ENCODE peak calls at places on chromosomes 16 and 17, in five cellular contexts. Y is NB4, T is body of pancreas, I is H9, C is lower leg skin. O is an unnamed sample.

GRCh38 chr17:67160791-67161190 is 84.2 kb downstream of the HELZ start:
- DNase-seq in I (no peak), C (no peak), T (no peak), Y (no peak), O (no peak)

GRCh38 chr17:45019177-45019711 is 32.2 kb downstream of the DCAKD start:
- DNase-seq in Y (peak; percentile 59), T (peak; percentile 68), I (no peak), C (no peak), O (peak; percentile 44)

GRCh38 chr17:73338050-73338491 is 26.3 kb upstream of the CDC42EP4 start:
- DNase-seq in Y (no peak), T (no peak), C (peak; percentile 90), I (no peak), O (no peak)

GRCh38 chr17:74491645-74492044 is 25.2 kb downstream of the CD300A start:
- DNase-seq in C (peak; percentile 60), Y (peak; percentile 44), I (peak; percentile 14), T (no peak), O (no peak)

GRCh38 chr17:61362396-61362795 is 37.2 kb upstream of the TBX2 start:
- DNase-seq in I (no peak), Y (no peak), C (no peak), T (no peak), O (no peak)

GRCh38 chr17:74444406-74444805 is 12.5 kb downstream of the GPRC5C start:
- DNase-seq in T (peak; percentile 59), I (peak; percentile 68), Y (no peak), C (no peak), O (peak; percentile 38)

GRCh38 chr17:81523139-81524062 is 4.8 kb upstream of the FSCN2 start:
- DNase-seq in Y (peak; percentile 57), C (no peak), I (peak; percentile 89), T (no peak), O (peak; percentile 42)

GRCh38 chr16:80751167-80751566 is 53.2 kb downstream of the CDYL2 start:
- DNase-seq in Y (no peak), T (no peak), C (no peak), I (no peak), O (peak; percentile 83)

GRCh38 chr16:4991754-4992153 is 33.6 kb downstream of the SEC14L5 start:
- DNase-seq in C (no peak), T (no peak), I (no peak), Y (no peak), O (no peak)

GRCh38 chr16:85557976-85558589 is 55.0 kb upstream of the GSE1 start:
- DNase-seq in I (no peak), T (peak; percentile 68), C (no peak), Y (no peak), O (no peak)

GRCh38 chr16:71700822-71701221 is 23.7 kb downstream of the PHLPP2 start:
- DNase-seq in C (no peak), I (no peak), Y (no peak), T (no peak), O (no peak)

GRCh38 chr16:15644306-15644961 is 1.5 kb upstream of the MARF1 start:
- DNase-seq in Y (no peak), I (no peak), T (no peak), C (no peak), O (no peak)

GRCh38 chr16:29007865-29008593 is 23.2 kb downstream of the LAT start:
- DNase-seq in C (no peak), Y (peak; percentile 65), I (no peak), T (no peak), O (peak; percentile 78)

GRCh38 chr16:84548971-84549844 is 44.7 kb upstream of the MEAK7 start:
- DNase-seq in I (no peak), T (no peak), C (no peak), Y (peak; percentile 75), O (no peak)

GRCh38 chr16:58684354-58685083 is at the start of gene SLC38A7:
- DNase-seq in I (peak; percentile 91), C (peak; percentile 97), T (peak; percentile 88), Y (peak; percentile 82), O (peak; percentile 85)

GRCh38 chr17:42783062-42783777 is 2.8 kb downstream of the WNK4 start:
- DNase-seq in I (no peak), Y (no peak), T (no peak), C (no peak), O (peak; percentile 86)

GRCh38 chr17:80738406-80738805 is 193.8 kb downstream of the RPTOR start:
- DNase-seq in T (no peak), Y (peak; percentile 90), I (no peak), C (no peak), O (no peak)

GRCh38 chr16:78184554-78185183 is 85.2 kb downstream of the WWOX start:
- DNase-seq in Y (no peak), C (no peak), I (no peak), T (no peak), O (no peak)

GRCh38 chr17:34633351-34633750 is 54.0 kb downstream of the TMEM132E start:
- DNase-seq in C (no peak), Y (no peak), T (peak; percentile 18), I (peak; percentile 78), O (no peak)

GRCh38 chr17:14688134-14688533 is 387.3 kb downstream of the HS3ST3B1 start:
- DNase-seq in C (no peak), T (no peak), Y (peak; percentile 26), I (no peak), O (no peak)
- TF ChIP-seq CTCF in C (no peak), T (no peak), Y (no peak), I (peak; percentile 59), O (peak; percentile 6)

GRCh38 chr16:10256855-10257641 is 74.8 kb upstream of the GRIN2A start:
- DNase-seq in Y (peak; percentile 43), C (no peak), T (peak; percentile 55), I (peak; percentile 75), O (peak; percentile 1)
- TF ChIP-seq CTCF in Y (peak; percentile 51), C (peak; percentile 36), T (peak; percentile 64), I (peak; percentile 71), O (peak; percentile 40)

GRCh38 chr16:11253009-11253994 is 2.7 kb downstream of the SOCS1 start:
- DNase-seq in I (no peak), T (no peak), Y (peak; percentile 61), C (no peak), O (no peak)

GRCh38 chr16:11256657-11257130 is 690 bp upstream of the SOCS1 start:
- DNase-seq in T (peak; percentile 66), Y (no peak), C (peak; percentile 92), I (peak; percentile 57), O (peak; percentile 33)

GRCh38 chr16:11255737-11256656 is at the start of gene SOCS1:
- DNase-seq in C (peak; percentile 96), I (peak; percentile 86), Y (peak; percentile 86), T (peak; percentile 88), O (peak; percentile 90)

GRCh38 chr16:11253995-11254912 is 1.8 kb downstream of the SOCS1 start:
- DNase-seq in I (no peak), C (no peak), Y (peak; percentile 75), T (no peak), O (no peak)

DNA sequence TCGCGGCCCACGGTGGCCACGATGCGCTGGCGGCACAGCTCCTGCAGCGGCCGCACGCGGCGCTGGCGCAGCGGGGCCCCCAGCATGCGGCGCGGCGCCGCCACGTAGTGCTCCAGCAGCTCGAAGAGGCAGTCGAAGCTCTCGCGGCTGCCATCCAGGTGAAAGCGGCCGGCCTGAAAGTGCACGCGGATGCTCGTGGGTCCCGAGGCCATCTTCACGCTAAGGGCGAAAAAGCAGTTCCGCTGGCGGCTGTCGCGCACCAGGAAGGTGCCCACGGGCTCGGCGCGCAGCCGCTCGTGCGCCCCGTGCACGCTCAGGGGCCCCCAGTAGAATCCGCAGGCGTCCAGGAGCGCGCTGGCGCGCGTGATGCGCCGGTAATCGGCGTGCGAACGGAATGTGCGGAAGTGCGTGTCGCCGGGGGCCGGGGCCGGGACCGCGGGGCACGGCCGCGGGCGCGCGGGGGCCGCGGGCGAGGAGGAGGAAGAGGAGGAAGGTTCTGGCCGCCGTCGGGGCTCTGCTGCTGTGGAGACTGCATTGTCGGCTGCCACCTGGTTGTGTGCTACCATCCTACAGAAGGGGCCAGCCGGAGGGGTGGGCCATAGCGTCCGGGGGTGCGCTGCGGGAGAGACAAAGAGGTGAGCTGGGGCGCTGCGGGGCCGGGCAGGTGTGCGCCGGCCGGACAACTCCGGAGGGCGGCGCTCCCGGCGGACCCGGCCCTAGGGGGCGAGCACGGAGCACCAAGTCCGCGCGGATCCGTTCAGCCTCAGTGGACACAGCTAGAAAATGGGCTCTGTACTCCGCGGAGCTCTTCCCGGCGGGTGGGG is 879 bp downstream of the SOCS1 start:
- DNase-seq in Y (peak; percentile 69), T (peak; percentile 53), C (peak; percentile 90), I (no peak), O (peak; percentile 52)
- TF ChIP-seq CTCF in Y (peak; percentile 6), T (no peak), C (no peak), I (no peak), O (no peak)

DNA sequence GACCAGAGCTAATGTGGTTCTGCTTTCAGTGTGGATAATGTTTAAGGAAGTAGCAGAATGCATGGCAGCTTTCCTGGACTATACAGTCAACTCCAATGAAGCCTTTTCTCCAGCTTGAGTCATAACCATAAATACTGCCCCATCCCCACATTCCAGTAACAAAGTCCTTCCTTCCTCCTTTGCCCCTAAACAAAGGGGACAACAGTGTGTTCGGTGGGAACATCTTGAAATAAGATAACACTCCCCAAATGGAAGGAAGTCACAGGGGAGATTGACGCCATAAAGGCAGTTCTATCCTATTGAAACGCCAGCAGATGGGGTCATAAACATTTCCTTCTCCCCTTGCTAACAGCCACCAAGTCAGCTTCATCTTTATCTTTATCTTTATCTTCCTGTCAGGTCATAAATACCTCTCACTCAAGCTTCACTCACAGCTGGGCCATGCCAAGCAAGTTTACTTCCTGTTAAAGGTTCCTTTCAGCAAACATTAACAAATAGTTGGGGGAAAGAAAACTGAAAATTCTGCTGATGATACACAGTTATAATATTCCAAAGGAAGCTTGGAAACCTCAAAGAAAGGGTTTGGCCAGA is 136.7 kb downstream of the SNX11 start:
- DNase-seq in T (no peak), Y (peak; percentile 38), I (no peak), C (no peak), O (peak; percentile 77)
- TF ChIP-seq CTCF in T (no peak), Y (no peak), I (no peak), C (no peak), O (no peak)

GRCh38 chr16:27695161-27695560 is 145.2 kb downstream of the KATNIP start:
- DNase-seq in C (peak; percentile 74), Y (no peak), I (no peak), T (no peak), O (no peak)

GRCh38 chr16:27699540-27699939 is 149.6 kb downstream of the KATNIP start:
- DNase-seq in C (peak; percentile 43), Y (no peak), I (peak; percentile 48), T (no peak), O (no peak)

GRCh38 chr16:27700596-27700995 is 150.7 kb downstream of the KATNIP start:
- DNase-seq in T (no peak), Y (no peak), I (no peak), C (peak; percentile 59), O (no peak)

GRCh38 chr16:27698746-27699145 is 148.8 kb downstream of the KATNIP start:
- DNase-seq in I (no peak), C (peak; percentile 59), T (no peak), Y (no peak), O (no peak)

DNA sequence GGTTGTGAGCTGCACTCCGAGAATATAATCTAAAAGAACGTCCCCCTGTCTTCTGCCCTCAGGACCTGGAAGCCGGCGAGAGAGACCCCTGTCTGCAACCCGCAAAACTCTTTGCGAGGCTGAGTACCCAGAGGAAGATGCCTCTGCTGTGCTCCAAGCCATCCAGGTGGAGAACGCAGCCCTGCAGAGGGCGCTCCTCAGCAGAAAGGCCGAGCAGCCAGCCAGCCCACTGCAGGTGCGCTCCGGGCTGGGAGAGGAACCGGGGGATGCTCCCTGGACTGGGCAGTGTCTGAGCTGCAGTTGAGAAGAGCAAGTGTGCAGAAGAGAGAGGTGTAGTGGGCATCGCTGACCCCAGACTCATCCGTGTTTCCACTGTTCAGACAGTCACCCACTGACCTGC is 148.3 kb downstream of the KATNIP start:
- DNase-seq in I (peak; percentile 91), Y (peak; percentile 19), T (no peak), C (peak; percentile 74), O (no peak)
- TF ChIP-seq CTCF in I (peak; percentile 92), Y (peak; percentile 43), T (no peak), C (no peak), O (peak; percentile 40)